ENCODE peak calls at places on chromosomes 16 and 17, in seven cellular contexts. One of them, this sample, is unnamed.

GRCh38 chr17:67474081-67474661 is 97.1 kb downstream of the PITPNC1 start:
- DNase-seq in stimulated activated CD8-positive, alpha-beta memory T cell treated with anti-CD3 and anti-CD28 coated beads, Interleukin-12 subunit alpha, Interleukin-12 subunit beta, amount 100 ng/mL, for 4 hours: no peak
- DNase-seq in NCI-H1105: no peak
- DNase-seq in cerebellum: no peak
- DNase-seq in HCEC 1CT: no peak
- DNase-seq in ELF-1: peak
- DNase-seq in T-helper 2 cell: no peak
- DNase-seq in this sample: no peak

GRCh38 chr17:36697907-36698526 is 96.6 kb downstream of the MRM1 start:
- DNase-seq in T-helper 2 cell: no peak
- DNase-seq in cerebellum: no peak
- DNase-seq in stimulated activated CD8-positive, alpha-beta memory T cell treated with anti-CD3 and anti-CD28 coated beads, Interleukin-12 subunit alpha, Interleukin-12 subunit beta, amount 100 ng/mL, for 4 hours: no peak
- DNase-seq in HCEC 1CT: no peak
- DNase-seq in ELF-1: peak
- DNase-seq in NCI-H1105: no peak
- DNase-seq in this sample: no peak

GRCh38 chr16:67463059-67463458 is 17.9 kb downstream of the ATP6V0D1 start:
- DNase-seq in HCEC 1CT: no peak
- DNase-seq in stimulated activated CD8-positive, alpha-beta memory T cell treated with anti-CD3 and anti-CD28 coated beads, Interleukin-12 subunit alpha, Interleukin-12 subunit beta, amount 100 ng/mL, for 4 hours: no peak
- DNase-seq in cerebellum: no peak
- DNase-seq in NCI-H1105: no peak
- DNase-seq in T-helper 2 cell: no peak
- DNase-seq in ELF-1: no peak
- DNase-seq in this sample: no peak

GRCh38 chr17:78969865-78970264 is 9.9 kb downstream of the LGALS3BP start:
- DNase-seq in T-helper 2 cell: no peak
- DNase-seq in cerebellum: no peak
- DNase-seq in NCI-H1105: no peak
- DNase-seq in ELF-1: no peak
- DNase-seq in HCEC 1CT: no peak
- DNase-seq in stimulated activated CD8-positive, alpha-beta memory T cell treated with anti-CD3 and anti-CD28 coated beads, Interleukin-12 subunit alpha, Interleukin-12 subunit beta, amount 100 ng/mL, for 4 hours: no peak
- DNase-seq in this sample: no peak

GRCh38 chr17:62641101-62641500 is 13.6 kb downstream of the MRC2 start:
- DNase-seq in NCI-H1105: no peak
- DNase-seq in T-helper 2 cell: no peak
- DNase-seq in cerebellum: no peak
- DNase-seq in HCEC 1CT: no peak
- DNase-seq in stimulated activated CD8-positive, alpha-beta memory T cell treated with anti-CD3 and anti-CD28 coated beads, Interleukin-12 subunit alpha, Interleukin-12 subunit beta, amount 100 ng/mL, for 4 hours: no peak
- DNase-seq in ELF-1: no peak
- DNase-seq in this sample: no peak

GRCh38 chr17:2400474-2400866 is 390 bp downstream of the MNT start:
- DNase-seq in HCEC 1CT: peak
- DNase-seq in stimulated activated CD8-positive, alpha-beta memory T cell treated with anti-CD3 and anti-CD28 coated beads, Interleukin-12 subunit alpha, Interleukin-12 subunit beta, amount 100 ng/mL, for 4 hours: peak
- DNase-seq in T-helper 2 cell: no peak
- DNase-seq in ELF-1: peak
- DNase-seq in cerebellum: peak
- DNase-seq in NCI-H1105: peak
- DNase-seq in this sample: peak

GRCh38 chr17:68356520-68356919 is 65.2 kb downstream of the ARSG start:
- DNase-seq in cerebellum: no peak
- DNase-seq in T-helper 2 cell: no peak
- DNase-seq in HCEC 1CT: no peak
- DNase-seq in NCI-H1105: no peak
- DNase-seq in ELF-1: no peak
- DNase-seq in stimulated activated CD8-positive, alpha-beta memory T cell treated with anti-CD3 and anti-CD28 coated beads, Interleukin-12 subunit alpha, Interleukin-12 subunit beta, amount 100 ng/mL, for 4 hours: peak
- DNase-seq in this sample: peak

GRCh38 chr16:52022177-52022576 is 524.8 kb downstream of the TOX3 start:
- DNase-seq in ELF-1: no peak
- DNase-seq in stimulated activated CD8-positive, alpha-beta memory T cell treated with anti-CD3 and anti-CD28 coated beads, Interleukin-12 subunit alpha, Interleukin-12 subunit beta, amount 100 ng/mL, for 4 hours: no peak
- DNase-seq in HCEC 1CT: no peak
- DNase-seq in cerebellum: no peak
- DNase-seq in T-helper 2 cell: no peak
- DNase-seq in NCI-H1105: no peak
- DNase-seq in this sample: no peak

GRCh38 chr17:36131931-36132330 is 28.3 kb downstream of the CCL4 start:
- DNase-seq in stimulated activated CD8-positive, alpha-beta memory T cell treated with anti-CD3 and anti-CD28 coated beads, Interleukin-12 subunit alpha, Interleukin-12 subunit beta, amount 100 ng/mL, for 4 hours: no peak
- DNase-seq in NCI-H1105: no peak
- DNase-seq in ELF-1: no peak
- DNase-seq in cerebellum: no peak
- DNase-seq in T-helper 2 cell: no peak
- DNase-seq in HCEC 1CT: no peak
- DNase-seq in this sample: no peak

GRCh38 chr16:16067127-16067526 is 117.7 kb downstream of the ABCC1 start:
- DNase-seq in NCI-H1105: no peak
- DNase-seq in T-helper 2 cell: no peak
- DNase-seq in cerebellum: no peak
- DNase-seq in ELF-1: no peak
- DNase-seq in stimulated activated CD8-positive, alpha-beta memory T cell treated with anti-CD3 and anti-CD28 coated beads, Interleukin-12 subunit alpha, Interleukin-12 subunit beta, amount 100 ng/mL, for 4 hours: no peak
- DNase-seq in HCEC 1CT: no peak
- DNase-seq in this sample: no peak

GRCh38 chr17:29594441-29595090 is 1.6 kb downstream of the ANKRD13B start:
- DNase-seq in HCEC 1CT: no peak
- DNase-seq in T-helper 2 cell: no peak
- DNase-seq in ELF-1: no peak
- DNase-seq in cerebellum: no peak
- DNase-seq in NCI-H1105: no peak
- DNase-seq in stimulated activated CD8-positive, alpha-beta memory T cell treated with anti-CD3 and anti-CD28 coated beads, Interleukin-12 subunit alpha, Interleukin-12 subunit beta, amount 100 ng/mL, for 4 hours: no peak
- DNase-seq in this sample: no peak

GRCh38 chr16:60259956-60260355 is 1525.8 kb upstream of the GOT2 start:
- DNase-seq in T-helper 2 cell: no peak
- DNase-seq in stimulated activated CD8-positive, alpha-beta memory T cell treated with anti-CD3 and anti-CD28 coated beads, Interleukin-12 subunit alpha, Interleukin-12 subunit beta, amount 100 ng/mL, for 4 hours: no peak
- DNase-seq in cerebellum: no peak
- DNase-seq in ELF-1: no peak
- DNase-seq in NCI-H1105: no peak
- DNase-seq in HCEC 1CT: no peak
- DNase-seq in this sample: no peak

GRCh38 chr16:11242658-11243057 is 13.3 kb downstream of the SOCS1 start:
- DNase-seq in HCEC 1CT: no peak
- DNase-seq in ELF-1: no peak
- DNase-seq in NCI-H1105: no peak
- DNase-seq in T-helper 2 cell: no peak
- DNase-seq in cerebellum: peak
- DNase-seq in stimulated activated CD8-positive, alpha-beta memory T cell treated with anti-CD3 and anti-CD28 coated beads, Interleukin-12 subunit alpha, Interleukin-12 subunit beta, amount 100 ng/mL, for 4 hours: no peak
- DNase-seq in this sample: no peak

GRCh38 chr16:2061526-2061925 is 13.7 kb downstream of the TSC2 start:
- DNase-seq in stimulated activated CD8-positive, alpha-beta memory T cell treated with anti-CD3 and anti-CD28 coated beads, Interleukin-12 subunit alpha, Interleukin-12 subunit beta, amount 100 ng/mL, for 4 hours: no peak
- DNase-seq in cerebellum: no peak
- DNase-seq in NCI-H1105: no peak
- DNase-seq in ELF-1: no peak
- DNase-seq in HCEC 1CT: no peak
- DNase-seq in T-helper 2 cell: no peak
- DNase-seq in this sample: no peak

GRCh38 chr17:41163828-41164227 is 3.3 kb upstream of the KRTAP4-4 start:
- DNase-seq in ELF-1: no peak
- DNase-seq in stimulated activated CD8-positive, alpha-beta memory T cell treated with anti-CD3 and anti-CD28 coated beads, Interleukin-12 subunit alpha, Interleukin-12 subunit beta, amount 100 ng/mL, for 4 hours: no peak
- DNase-seq in cerebellum: no peak
- DNase-seq in T-helper 2 cell: no peak
- DNase-seq in NCI-H1105: no peak
- DNase-seq in HCEC 1CT: no peak
- DNase-seq in this sample: no peak

GRCh38 chr17:6940186-6940649 is 55.6 kb upstream of the ALOX12 start:
- DNase-seq in cerebellum: peak
- DNase-seq in stimulated activated CD8-positive, alpha-beta memory T cell treated with anti-CD3 and anti-CD28 coated beads, Interleukin-12 subunit alpha, Interleukin-12 subunit beta, amount 100 ng/mL, for 4 hours: no peak
- DNase-seq in ELF-1: no peak
- DNase-seq in NCI-H1105: no peak
- DNase-seq in T-helper 2 cell: no peak
- DNase-seq in HCEC 1CT: peak
- DNase-seq in this sample: no peak

GRCh38 chr16:80107900-80108299 is 432.9 kb upstream of the DYNLRB2 start:
- DNase-seq in cerebellum: no peak
- DNase-seq in NCI-H1105: no peak
- DNase-seq in T-helper 2 cell: no peak
- DNase-seq in stimulated activated CD8-positive, alpha-beta memory T cell treated with anti-CD3 and anti-CD28 coated beads, Interleukin-12 subunit alpha, Interleukin-12 subunit beta, amount 100 ng/mL, for 4 hours: no peak
- DNase-seq in ELF-1: no peak
- DNase-seq in HCEC 1CT: no peak
- DNase-seq in this sample: no peak

GRCh38 chr17:81392909-81393654 is 2.2 kb upstream of the BAHCC1 start:
- DNase-seq in NCI-H1105: no peak
- DNase-seq in stimulated activated CD8-positive, alpha-beta memory T cell treated with anti-CD3 and anti-CD28 coated beads, Interleukin-12 subunit alpha, Interleukin-12 subunit beta, amount 100 ng/mL, for 4 hours: no peak
- DNase-seq in cerebellum: no peak
- DNase-seq in HCEC 1CT: no peak
- DNase-seq in T-helper 2 cell: no peak
- DNase-seq in ELF-1: peak
- DNase-seq in this sample: no peak

GRCh38 chr17:47698749-47699535 is 5.0 kb downstream of the TBKBP1 start:
- DNase-seq in NCI-H1105: no peak
- DNase-seq in stimulated activated CD8-positive, alpha-beta memory T cell treated with anti-CD3 and anti-CD28 coated beads, Interleukin-12 subunit alpha, Interleukin-12 subunit beta, amount 100 ng/mL, for 4 hours: peak
- DNase-seq in T-helper 2 cell: peak
- DNase-seq in HCEC 1CT: no peak
- DNase-seq in cerebellum: peak
- DNase-seq in ELF-1: peak
- DNase-seq in this sample: peak